ENCODE peak calls at places on chromosomes 11 and 22, in seven cellular contexts. L is ureter; O is heart right ventricle; A is stimulated activated CD8-positive, alpha-beta memory T cell treated with anti-CD3 and anti-CD28 coated beads, Interleukin-4, amount 100 ng/mL, for 48 hours; M is activated CD8-positive, alpha-beta T cell treated with anti-CD3 and anti-CD28 coated beads, Interleukin-2, amount 10 ng/mL, durations not matched to agents 7 days and 5 days; T is A172; I is HCT116. V is an unnamed sample.

GRCh38 chr11:134379241-134379640 is 32.8 kb downstream of the B3GAT1 start:
- DNase-seq in L (no peak), O (no peak), A (no peak), M (no peak), T (no peak), I (no peak), V (no peak)

GRCh38 chr22:19811811-19812771 is 42.6 kb downstream of the GNB1L start:
- DNase-seq in L (peak), O (no peak), A (no peak), M (no peak), T (no peak), I (no peak), V (no peak)

GRCh38 chr11:69540118-69541000 is 58.9 kb downstream of the LINC01488 start:
- DNase-seq in L (no peak), O (peak), A (no peak), M (no peak), T (peak), I (no peak), V (peak)

GRCh38 chr11:60866911-60867870 is at the start of gene ZP1:
- DNase-seq in L (no peak), O (no peak), A (no peak), M (no peak), T (no peak), I (no peak), V (no peak)

GRCh38 chr11:105357146-105357545 is 217.6 kb upstream of the CARD18 start:
- DNase-seq in L (no peak), O (no peak), A (no peak), M (no peak), T (no peak), I (no peak), V (no peak)

GRCh38 chr11:34358666-34359547 is 1.1 kb upstream of the ABTB2 start:
- DNase-seq in L (peak), O (peak), A (peak), M (peak), T (peak), I (peak), V (peak)

GRCh38 chr11:76740772-76741171 is 42.4 kb upstream of the TSKU start:
- DNase-seq in L (no peak), O (no peak), A (no peak), M (no peak), T (no peak), I (no peak), V (no peak)

GRCh38 chr11:126172596-126173038 is 38.8 kb downstream of the RPUSD4 start:
- DNase-seq in L (no peak), O (no peak), A (no peak), M (no peak), T (no peak), I (no peak), V (peak)

GRCh38 chr11:45751430-45751829 is 53.5 kb upstream of the SLC35C1 start:
- DNase-seq in L (no peak), O (no peak), A (no peak), M (no peak), T (no peak), I (no peak), V (no peak)

GRCh38 chr11:122343247-122343646 is 227.2 kb upstream of the BLID start:
- DNase-seq in L (no peak), O (no peak), A (no peak), M (no peak), T (peak), I (no peak), V (peak)

GRCh38 chr11:75715688-75716087 is 1.9 kb upstream of the MOGAT2 start:
- DNase-seq in L (no peak), O (no peak), A (no peak), M (no peak), T (no peak), I (no peak), V (no peak)

GRCh38 chr11:62727833-62728721 is at the start of gene TTC9C:
- DNase-seq in L (peak), O (peak), A (peak), M (peak), T (peak), I (peak), V (peak)

GRCh38 chr11:118241191-118242098 is 10.7 kb downstream of the MPZL3 start:
- DNase-seq in L (peak), O (peak), A (peak), M (peak), T (peak), I (peak), V (no peak)